ENCODE peak calls at places on chromosomes 16 and 17, in four cellular contexts. K, I, N and J are unnamed samples.

GRCh38 chr17:63786117-63786516 is 12.1 kb downstream of the DDX42 start:
- DNase-seq in K (no peak), I (no peak), N (no peak), J (peak)

GRCh38 chr17:49372428-49372827 is 10.4 kb upstream of the ZNF652 start:
- DNase-seq in K (no peak), I (no peak), N (no peak), J (no peak)

GRCh38 chr17:73725794-73726193 is 81.5 kb upstream of the SDK2 start:
- DNase-seq in K (no peak), I (no peak), N (no peak), J (no peak)

GRCh38 chr17:56777859-56778258 is 55.9 kb downstream of the C17orf67 start:
- DNase-seq in K (no peak), I (no peak), N (no peak), J (no peak)

GRCh38 chr17:142102-142661 is 4.8 kb downstream of the SCGB1C2 start:
- DNase-seq in K (no peak), I (no peak), N (no peak), J (peak)

GRCh38 chr16:1906846-1907165 is 11.4 kb downstream of the HS3ST6 start:
- DNase-seq in K (no peak), I (no peak), N (no peak), J (no peak)

GRCh38 chr16:79079656-79080420 is 520.7 kb downstream of the MAF start:
- DNase-seq in K (no peak), I (no peak), N (no peak), J (no peak)

GRCh38 chr17:75703591-75703990 is 17.7 kb upstream of the ITGB4 start:
- DNase-seq in K (no peak), I (no peak), N (no peak), J (no peak)

GRCh38 chr16:31819948-31820347 is 53.7 kb upstream of the ZNF267 start:
- DNase-seq in K (no peak), I (no peak), N (no peak), J (no peak)

GRCh38 chr16:83714286-83714685 is 93.5 kb upstream of the HSBP1 start:
- DNase-seq in K (no peak), I (no peak), N (no peak), J (no peak)

DNA sequence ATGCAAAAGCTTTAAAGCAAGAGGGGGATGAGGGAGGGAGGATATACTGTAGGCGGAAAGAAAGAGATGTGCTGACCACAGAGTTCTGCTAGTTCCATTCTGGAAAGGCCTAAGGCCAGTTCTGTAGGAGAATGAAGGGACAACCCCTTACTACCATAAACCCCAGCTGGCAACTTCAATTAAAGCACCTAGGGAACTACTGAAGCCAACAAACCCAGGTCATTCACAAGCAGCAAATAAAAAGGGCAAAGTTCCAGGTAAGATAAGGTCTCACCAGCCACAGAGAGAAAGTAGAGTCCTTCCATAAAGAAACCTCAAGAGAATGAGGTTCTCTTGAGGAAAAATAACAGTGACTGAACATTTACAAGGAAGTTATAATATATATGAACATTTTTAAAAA is 12.8 kb downstream of the TERF2 start:
- DNase-seq in K (no peak), I (no peak), N (no peak), J (no peak)
- TF ChIP-seq CBX5 in K (no peak), I (no peak), N (no peak), J (no peak)

GRCh38 chr17:28173071-28173561 is 130.6 kb downstream of the NLK start:
- DNase-seq in K (peak), I (no peak), N (no peak), J (no peak)
- TF ChIP-seq CBX5 in K (no peak), I (no peak), N (no peak), J (no peak)

GRCh38 chr16:67157892-67158635 is 1.6 kb downstream of the TRADD start:
- DNase-seq in K (no peak), I (no peak), N (no peak), J (no peak)
- TF ChIP-seq CBX5 in K (no peak), I (no peak), N (no peak), J (no peak)

DNA sequence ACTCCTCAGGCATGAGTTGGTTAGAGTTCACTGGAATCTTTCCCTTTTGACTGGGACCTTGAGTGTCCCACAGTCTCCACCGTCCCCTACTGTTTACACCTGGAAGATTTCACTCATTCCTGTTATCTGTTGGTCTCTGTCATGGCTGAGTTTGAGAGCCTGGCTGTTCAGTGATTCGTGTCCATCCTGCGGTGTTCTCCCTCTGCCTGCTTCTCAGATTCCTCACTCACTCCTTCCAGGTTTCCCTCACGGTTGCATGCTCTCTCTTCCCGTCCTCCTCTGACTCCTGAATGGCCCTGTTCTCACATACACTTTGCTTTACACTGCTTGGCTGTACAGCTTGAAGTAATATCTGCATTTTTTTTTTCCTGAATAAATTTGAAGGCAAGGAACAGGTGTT is 24.5 kb downstream of the OR1D5 start:
- DNase-seq in K (no peak), I (no peak), N (no peak), J (no peak)
- TF ChIP-seq CBX5 in K (no peak), I (no peak), N (no peak), J (no peak)

DNA sequence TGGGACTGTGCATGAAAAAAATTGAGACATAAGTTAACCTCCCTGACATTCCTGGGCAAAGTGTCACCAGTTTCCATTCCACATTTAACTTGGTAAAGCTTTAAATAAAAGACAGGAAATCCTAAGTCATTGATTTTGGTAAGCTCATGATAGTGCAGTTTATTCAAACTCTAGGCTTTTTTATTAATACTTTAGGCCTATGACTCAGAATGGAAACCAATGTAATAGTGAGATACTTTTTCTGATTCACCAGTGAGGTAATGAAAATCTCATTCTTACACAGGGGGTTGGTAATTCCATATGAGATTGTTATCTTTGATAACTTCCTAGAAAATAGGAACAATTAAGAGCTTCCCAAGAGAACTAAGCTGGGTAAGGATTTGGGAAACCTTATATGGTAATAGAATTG is 91.1 kb downstream of the NLK start:
- DNase-seq in K (no peak), I (no peak), N (no peak), J (no peak)
- TF ChIP-seq CBX5 in K (no peak), I (no peak), N (no peak), J (no peak)

GRCh38 chr17:68763551-68763950 is 162.4 kb upstream of the FAM20A start:
- DNase-seq in K (no peak), I (no peak), N (no peak), J (no peak)
- TF ChIP-seq CBX5 in K (no peak), I (no peak), N (no peak), J (no peak)

DNA sequence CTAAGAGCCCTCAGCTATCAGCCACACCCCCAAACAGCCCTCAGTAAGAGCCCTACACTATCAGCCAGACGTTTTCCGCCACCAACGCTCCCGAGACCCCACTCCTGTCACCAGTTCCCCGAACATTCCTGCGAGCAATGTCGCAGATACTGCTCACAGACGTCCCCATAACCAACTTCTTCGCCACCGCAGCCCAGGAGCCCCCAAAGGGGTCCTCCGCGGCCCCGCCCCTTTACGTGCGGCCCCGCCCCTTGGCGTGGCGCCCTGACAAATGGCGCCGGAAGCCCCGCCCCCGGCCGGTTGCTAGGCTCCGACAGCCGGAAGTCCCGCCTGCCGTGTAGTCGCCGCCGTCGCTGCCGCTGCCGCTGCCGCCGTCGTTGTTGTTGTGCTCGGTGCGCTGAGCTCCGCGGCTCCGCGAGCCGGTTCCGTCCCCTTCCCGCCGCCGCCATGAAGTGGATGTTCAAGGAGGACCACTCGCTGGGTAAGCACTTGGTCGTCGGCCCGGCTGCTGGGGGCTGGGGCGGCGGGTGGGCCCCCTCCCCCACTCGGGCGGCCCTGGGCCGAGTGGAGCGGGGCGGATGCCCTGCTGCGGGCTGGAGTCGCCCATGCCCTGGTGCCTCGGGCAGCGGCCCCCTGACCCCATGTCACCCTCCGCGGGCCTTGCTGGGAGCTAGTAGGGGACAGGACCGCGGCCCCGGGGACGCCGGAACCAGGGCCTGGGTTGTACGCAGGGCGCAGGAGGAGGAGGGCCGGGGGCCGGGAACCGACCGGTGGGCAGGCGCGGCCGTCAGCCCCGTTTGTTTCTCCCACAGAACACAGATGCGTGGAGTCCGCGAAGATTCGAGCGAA is at the start of gene GABARAPL2:
- DNase-seq in K (peak), I (peak), N (no peak), J (peak)
- TF ChIP-seq CBX5 in K (no peak), I (no peak), N (no peak), J (peak)

GRCh38 chr17:3857261-3858105 is 11.4 kb upstream of the NCBP3 start:
- DNase-seq in K (no peak), I (no peak), N (no peak), J (no peak)
- TF ChIP-seq CBX5 in K (no peak), I (no peak), N (no peak), J (no peak)

DNA sequence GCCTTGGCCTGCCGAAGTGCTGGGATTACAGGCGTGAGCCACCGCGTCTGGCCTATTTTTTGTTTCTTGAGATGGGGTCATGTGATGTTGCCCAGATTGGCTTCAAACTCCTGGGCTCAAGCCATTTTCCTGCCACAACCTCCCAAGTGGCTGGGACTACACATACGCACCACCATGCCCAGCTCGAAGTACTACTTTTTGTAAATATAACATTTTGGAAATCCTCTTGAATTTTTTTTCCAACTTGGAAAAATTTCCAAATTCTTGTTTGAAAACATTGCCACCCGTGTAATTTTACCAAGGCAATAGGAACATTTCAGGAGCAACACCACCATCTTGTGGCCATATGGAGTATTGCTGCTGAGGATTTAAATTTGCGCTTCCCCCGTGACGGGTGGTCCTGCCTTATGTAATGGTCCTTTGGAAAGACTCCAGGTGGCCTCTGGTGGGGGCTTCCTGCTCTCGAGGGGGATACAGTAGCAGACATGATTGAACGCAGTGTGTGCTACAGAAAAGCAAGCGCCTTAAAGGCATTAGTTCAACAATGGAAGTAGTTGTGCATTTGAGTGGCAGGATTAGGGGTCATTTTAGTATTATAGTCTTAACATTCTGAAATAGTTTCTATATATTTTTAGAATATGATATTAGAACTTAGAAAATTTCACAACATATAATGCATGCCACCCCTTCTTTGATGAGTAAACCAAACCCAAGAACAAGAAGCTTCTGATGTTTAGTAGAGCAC is 8.0 kb downstream of the FLYWCH1 start:
- DNase-seq in K (peak), I (peak), N (no peak), J (peak)
- TF ChIP-seq CBX5 in K (no peak), I (no peak), N (no peak), J (no peak)

DNA sequence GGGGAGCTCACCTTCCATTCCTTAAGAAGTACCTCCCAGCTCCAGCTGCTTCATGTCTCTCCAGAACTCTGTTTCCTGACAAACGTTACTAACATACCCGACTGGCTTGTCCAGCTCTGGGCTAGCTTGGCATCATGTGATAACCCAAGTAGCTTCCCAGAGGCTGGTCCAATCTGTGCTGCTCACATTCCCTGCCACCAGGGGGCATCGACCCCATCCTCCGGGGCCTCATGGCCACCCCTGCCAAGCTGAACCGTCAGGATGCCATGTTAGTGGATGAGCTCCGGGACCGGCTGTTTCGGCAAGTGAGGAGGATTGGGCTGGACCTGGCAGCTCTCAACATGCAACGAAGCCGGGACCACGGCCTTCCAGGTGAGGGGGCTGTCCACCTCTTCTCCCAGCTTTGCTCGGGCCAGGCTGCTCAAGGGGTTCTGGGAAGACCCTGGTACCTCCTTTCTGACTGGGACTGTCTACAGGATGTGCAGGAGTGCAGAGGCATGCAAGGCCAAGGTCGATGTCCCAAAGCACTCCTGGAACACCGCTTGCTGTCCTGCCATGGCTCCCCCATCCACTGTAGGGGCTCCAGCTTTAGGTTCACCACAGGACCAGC is 7.6 kb downstream of the EPX start:
- DNase-seq in K (peak), I (peak), N (no peak), J (peak)
- TF ChIP-seq CBX5 in K (no peak), I (no peak), N (no peak), J (no peak)